ENCODE peak calls at places on chromosomes 6 and 20, in eight cellular contexts. U, S, D, R, W, I, K and T are unnamed samples.

GRCh38 chr20:59751075-59751711 is 146.9 kb downstream of the PHACTR3 start:
- DNase-seq in S (peak), I (peak), K (peak), U (peak), D (peak), W (no peak), R (peak), T (peak)

GRCh38 chr6:43086022-43086658 is 10.0 kb downstream of the PTK7 start:
- DNase-seq in R (no peak), I (peak), S (no peak), D (no peak), K (no peak), U (no peak), W (no peak), T (no peak)

GRCh38 chr20:931401-931800 is 15.3 kb upstream of the ANGPT4 start:
- DNase-seq in W (peak), U (no peak), K (no peak), I (peak), D (peak), S (no peak), R (peak), T (no peak)

GRCh38 chr6:13175759-13176158 is 152.6 kb downstream of the TBC1D7 start:
- DNase-seq in W (no peak), D (no peak), R (no peak), K (no peak), U (no peak), S (no peak), I (no peak), T (no peak)

GRCh38 chr20:25447671-25448070 is 40.2 kb downstream of the GINS1 start:
- DNase-seq in U (no peak), S (no peak), D (no peak), I (no peak), R (no peak), K (no peak), W (no peak), T (no peak)

GRCh38 chr6:80245043-80245442 is 138.6 kb downstream of the BCKDHB start:
- DNase-seq in I (no peak), R (no peak), W (no peak), U (no peak), K (no peak), S (no peak), D (no peak), T (no peak)

GRCh38 chr6:7673063-7673536 is 52.8 kb upstream of the BMP6 start:
- DNase-seq in D (peak), U (no peak), S (peak), K (peak), W (peak), R (peak), I (peak), T (peak)

GRCh38 chr6:94769197-94769596 is 808.1 kb upstream of the MANEA start:
- DNase-seq in K (no peak), R (peak), U (no peak), I (no peak), D (no peak), W (no peak), S (no peak), T (no peak)

GRCh38 chr20:14583413-14583812 is 246.0 kb upstream of the FLRT3 start:
- DNase-seq in S (no peak), K (no peak), U (peak), I (peak), R (no peak), D (peak), W (no peak), T (no peak)

GRCh38 chr20:10219452-10219791 is 792 bp downstream of the SNAP25 start:
- DNase-seq in D (peak), I (peak), S (peak), R (peak), K (peak), W (peak), U (peak), T (peak)

GRCh38 chr6:83592770-83593394 is 80.5 kb downstream of the PRSS35 start:
- DNase-seq in R (peak), S (no peak), K (no peak), D (peak), I (peak), U (peak), W (peak), T (peak)

GRCh38 chr6:1797801-1798200 is 188.1 kb downstream of the FOXC1 start:
- DNase-seq in S (no peak), R (no peak), K (no peak), I (no peak), W (no peak), D (peak), U (no peak), T (peak)

GRCh38 chr20:50478162-50479036 is 31.8 kb upstream of the PTPN1 start:
- DNase-seq in I (peak), K (peak), W (peak), S (peak), R (peak), U (peak), D (peak), T (peak)

GRCh38 chr6:125257351-125257750 is 44.4 kb downstream of the HDDC2 start:
- DNase-seq in S (no peak), R (no peak), I (no peak), W (no peak), K (no peak), D (no peak), U (no peak), T (no peak)

GRCh38 chr20:63298731-63299312 is 5.8 kb downstream of the COL20A1 start:
- DNase-seq in I (no peak), K (no peak), U (no peak), S (no peak), R (no peak), D (no peak), W (no peak), T (no peak)

GRCh38 chr6:95690328-95690727 is 113.0 kb downstream of the MANEA start:
- DNase-seq in W (no peak), S (no peak), I (no peak), K (no peak), D (no peak), U (no peak), R (no peak), T (no peak)

GRCh38 chr20:47016068-47016664 is 121.5 kb downstream of the EYA2 start:
- DNase-seq in K (no peak), D (no peak), U (no peak), S (no peak), I (no peak), R (peak), W (peak), T (no peak)

GRCh38 chr20:61803903-61804804 is 261.5 kb downstream of the TAF4 start:
- DNase-seq in S (no peak), D (peak), U (no peak), K (no peak), R (peak), I (peak), W (no peak), T (peak)

GRCh38 chr6:168995526-168996100 is 258.0 kb downstream of the THBS2 start:
- DNase-seq in D (no peak), S (no peak), I (no peak), K (no peak), W (no peak), U (no peak), R (no peak), T (no peak)

GRCh38 chr6:56693246-56693607 is 50.5 kb upstream of the DST start:
- DNase-seq in S (peak), I (peak), U (no peak), K (peak), W (no peak), R (no peak), D (peak), T (peak)

GRCh38 chr6:127186889-127187288 is 68.4 kb downstream of the RSPO3 start:
- DNase-seq in R (peak), W (peak), D (no peak), I (no peak), K (peak), S (peak), U (peak), T (peak)

GRCh38 chr6:121382467-121383121 is 48.3 kb upstream of the TBC1D32 start:
- DNase-seq in W (peak), I (peak), D (peak), S (peak), K (no peak), U (no peak), R (no peak), T (no peak)

GRCh38 chr6:142929751-142930358 is 15.1 kb downstream of the HIVEP2 start:
- DNase-seq in S (no peak), U (no peak), D (peak), K (no peak), W (no peak), R (no peak), I (peak), T (peak)

GRCh38 chr6:4164456-4164855 is 29.1 kb upstream of the ECI2 start:
- DNase-seq in S (no peak), D (no peak), R (no peak), K (no peak), U (no peak), I (no peak), W (no peak), T (no peak)

GRCh38 chr6:7461416-7461815 is 71.8 kb downstream of the RIOK1 start:
- DNase-seq in W (no peak), K (no peak), R (no peak), D (no peak), S (no peak), U (no peak), I (no peak), T (no peak)

GRCh38 chr20:12936020-12936419 is 72.8 kb upstream of the SPTLC3 start:
- DNase-seq in I (no peak), W (no peak), R (no peak), U (no peak), K (no peak), S (no peak), D (no peak), T (no peak)

GRCh38 chr6:67131827-67132226 is 1424.8 kb upstream of the EYS start:
- DNase-seq in S (no peak), K (no peak), I (peak), U (no peak), W (no peak), D (peak), R (peak), T (no peak)

GRCh38 chr6:132530293-132530974 is 7.6 kb upstream of the TAAR9 start:
- DNase-seq in S (peak), R (peak), U (no peak), W (peak), D (peak), I (peak), K (peak), T (peak)

GRCh38 chr6:134519456-134519855 is 201.5 kb upstream of the SGK1 start:
- DNase-seq in D (no peak), I (no peak), W (no peak), R (no peak), U (no peak), S (no peak), K (no peak), T (peak)

DNA sequence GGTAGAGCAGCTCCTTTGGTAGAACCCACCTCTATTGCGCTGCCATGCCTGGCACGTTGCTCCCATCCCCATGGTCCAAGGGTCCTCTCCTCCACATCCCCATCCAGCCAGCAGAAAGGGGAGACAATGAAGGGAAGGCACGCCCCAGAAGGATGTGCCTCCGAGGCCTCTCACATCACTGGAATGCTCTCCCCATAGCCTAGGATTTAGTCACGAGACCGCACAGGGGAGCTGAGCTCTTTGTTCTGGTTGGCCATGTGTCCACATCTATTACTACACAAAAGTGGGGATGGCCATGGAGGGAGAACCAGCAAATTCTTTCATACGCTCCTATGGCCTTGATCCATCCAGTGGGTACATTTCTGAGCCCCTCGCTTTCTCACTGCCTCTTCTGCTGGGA is 60.5 kb upstream of the SALL4 start:
- DNase-seq in S (no peak), W (no peak), I (no peak), U (no peak), R (no peak), K (no peak), D (peak), T (peak)
- H3K4me3 ChIP-seq in S (no peak), W (no peak), I (no peak), U (no peak), R (no peak), K (no peak), D (no peak), T (no peak)

GRCh38 chr6:28401172-28401571 is 1.6 kb upstream of the ZSCAN12 start:
- DNase-seq in K (no peak), R (no peak), U (no peak), W (no peak), S (no peak), I (peak), D (peak), T (peak)

GRCh38 chr6:28395918-28396317 is 3.6 kb downstream of the ZSCAN12 start:
- DNase-seq in R (no peak), W (no peak), U (no peak), I (no peak), D (no peak), K (no peak), S (no peak), T (no peak)

GRCh38 chr6:28402197-28402596 is 2.6 kb upstream of the ZSCAN12 start:
- DNase-seq in D (no peak), R (no peak), K (no peak), I (no peak), U (no peak), W (no peak), S (no peak), T (no peak)

GRCh38 chr6:28400122-28400451 is 540 bp upstream of the ZSCAN12 start:
- DNase-seq in D (no peak), K (no peak), W (no peak), R (no peak), U (no peak), S (no peak), I (no peak), T (no peak)

DNA sequence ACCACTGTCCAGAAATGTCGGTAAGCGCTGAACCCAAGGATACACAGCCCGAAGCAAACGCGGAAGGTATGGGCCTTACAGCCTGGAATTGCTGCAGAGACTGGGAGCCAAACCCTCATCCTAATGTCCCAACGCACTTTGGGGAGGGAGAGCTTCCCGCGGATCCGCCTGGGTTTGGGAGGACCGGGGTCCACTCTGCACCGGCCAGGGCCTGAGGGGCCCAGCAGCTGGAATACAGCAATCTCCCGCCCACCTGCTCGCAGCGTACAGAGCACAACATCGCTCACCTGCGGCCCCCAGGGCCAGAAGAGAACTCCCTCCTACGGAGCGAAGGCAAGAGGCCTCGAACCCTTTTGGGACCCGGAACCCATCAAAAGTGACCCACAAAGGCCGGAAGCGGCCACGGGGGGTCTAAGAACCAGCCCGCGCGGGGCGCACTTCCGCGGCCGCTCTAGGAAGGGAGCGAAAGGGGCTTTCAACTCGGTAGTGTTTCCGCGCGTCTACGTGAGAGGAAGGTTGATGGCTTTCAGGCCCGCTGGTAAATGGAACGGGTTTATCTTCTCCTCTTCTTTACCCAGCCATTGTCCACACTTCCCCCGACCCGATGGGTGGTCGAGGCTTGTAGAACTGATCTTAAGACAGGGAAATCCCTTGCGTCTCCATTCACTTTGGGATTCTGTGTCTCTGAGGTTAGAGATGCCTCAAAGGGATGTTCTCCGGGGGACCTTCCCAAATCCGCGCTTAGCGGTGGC is at the start of gene ZSCAN12:
- DNase-seq in W (peak), K (peak), S (peak), I (peak), U (peak), D (peak), R (peak), T (peak)
- TF ChIP-seq CTCF in W (peak), K (peak), S (peak), I (peak), U (peak), D (peak), R (peak), T (peak)

GRCh38 chr6:21190701-21191588 is 402.6 kb upstream of the SOX4 start:
- DNase-seq in W (no peak), R (no peak), I (no peak), D (peak), K (no peak), S (no peak), U (no peak), T (no peak)
- H3K4me3 ChIP-seq in W (no peak), R (no peak), I (no peak), D (no peak), K (no peak), S (no peak), U (no peak), T (no peak)

DNA sequence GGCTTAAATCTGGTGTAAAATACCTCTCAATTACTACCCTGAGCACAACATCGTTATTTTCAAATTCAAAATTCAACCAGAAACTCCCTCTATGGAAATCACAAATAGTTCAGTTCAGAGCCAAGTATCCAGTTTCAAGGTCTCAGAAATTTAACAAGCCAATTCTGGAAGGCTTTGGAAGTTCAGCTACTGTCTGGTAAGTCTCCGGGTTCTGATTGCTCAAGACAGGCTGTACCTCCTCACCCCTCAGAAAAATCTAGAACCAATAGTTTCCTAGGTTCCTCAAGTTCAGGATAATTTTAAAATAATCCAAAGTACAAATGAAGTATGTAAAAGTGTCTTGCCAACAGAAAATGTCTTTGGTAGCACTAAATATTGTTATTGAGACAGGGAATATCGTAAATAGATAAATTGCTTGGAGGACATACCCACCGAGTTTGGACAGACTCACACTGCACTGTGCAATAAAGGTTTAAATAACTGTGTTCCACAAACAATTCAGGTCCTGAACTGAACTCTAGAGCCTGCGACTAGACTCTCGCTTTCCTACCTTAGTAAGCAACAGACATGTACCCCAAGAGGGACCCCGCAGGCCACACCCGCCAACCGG is 729 bp downstream of the ATG5 start:
- DNase-seq in S (no peak), R (no peak), D (peak), U (no peak), K (no peak), I (peak), W (no peak), T (peak)
- TF ChIP-seq CTCF in S (no peak), R (no peak), D (no peak), U (no peak), K (no peak), I (no peak), W (no peak), T (no peak)